ENCODE peak calls at places on chromosomes 2 and 18, in six cellular contexts. A is fibroblast of lung; R is stimulated activated CD4-positive, alpha-beta T cell treated with anti-CD3 and anti-CD28 coated beads, Interleukin-4, amount 100 ng/mL, for 1 hour; L is LoVo; T is RWPE2; E is aorta. F is an unnamed sample.

GRCh38 chr2:172735646-172736418 is at the start of gene RAPGEF4:
- DNase-seq in A (peak; percentile 14), R (peak; percentile 3), L (peak; percentile 14), T (no peak), E (no peak), F (peak; percentile 49)

GRCh38 chr2:225288986-225289385 is 110.5 kb upstream of the NYAP2 start:
- DNase-seq in A (peak; percentile 40), R (no peak), L (no peak), T (no peak), E (no peak), F (no peak)

GRCh38 chr2:241391892-241392665 is 36.0 kb downstream of the FARP2 start:
- DNase-seq in A (no peak), R (no peak), L (no peak), T (no peak), E (no peak), F (peak; percentile 2)

GRCh38 chr18:23743733-23744333 is 54.6 kb downstream of the LAMA3 start:
- DNase-seq in A (no peak), R (no peak), L (no peak), T (no peak), E (no peak), F (peak; percentile 74)

GRCh38 chr18:48951448-48952286 is 902 bp upstream of the SMAD7 start:
- DNase-seq in A (peak; percentile 89), R (peak; percentile 78), L (peak; percentile 83), T (no peak), E (peak; percentile 93), F (peak; percentile 85)

GRCh38 chr2:235291464-235291863 is 202.4 kb upstream of the AGAP1 start:
- DNase-seq in A (no peak), R (no peak), L (no peak), T (no peak), E (no peak), F (no peak)

GRCh38 chr2:196489366-196489765 is 150.1 kb upstream of the CCDC150 start:
- DNase-seq in A (peak; percentile 27), R (no peak), L (no peak), T (no peak), E (no peak), F (no peak)

GRCh38 chr18:59907172-59907571 is 7.4 kb downstream of the PMAIP1 start:
- DNase-seq in A (no peak), R (no peak), L (no peak), T (no peak), E (no peak), F (no peak)

GRCh38 chr2:54565551-54565950 is 109.4 kb downstream of the SPTBN1 start:
- DNase-seq in A (no peak), R (no peak), L (no peak), T (no peak), E (no peak), F (no peak)

GRCh38 chr18:63298393-63299015 is 21.1 kb downstream of the BCL2 start:
- DNase-seq in A (peak; percentile 49), R (no peak), L (no peak), T (no peak), E (no peak), F (no peak)

GRCh38 chr2:197286805-197287595 is 23.6 kb downstream of the ANKRD44 start:
- DNase-seq in A (peak; percentile 95), R (no peak), L (peak; percentile 28), T (no peak), E (no peak), F (no peak)

GRCh38 chr2:203870481-203870880 is 2.9 kb downstream of the CTLA4 start:
- DNase-seq in A (no peak), R (no peak), L (no peak), T (no peak), E (no peak), F (no peak)

GRCh38 chr2:236375973-236376476 is 111.8 kb upstream of the ASB18 start:
- DNase-seq in A (no peak), R (no peak), L (no peak), T (no peak), E (no peak), F (no peak)

GRCh38 chr2:127208313-127208712 is 11.8 kb downstream of the CYP27C1 start:
- DNase-seq in A (peak; percentile 62), R (no peak), L (no peak), T (no peak), E (no peak), F (peak; percentile 89)